ENCODE peak calls at places on chromosome 2, in nine cellular contexts. Q, E, C, A, Y, Z, O, X and U are unnamed samples.

GRCh38 chr2:121479882-121480522 is 50.7 kb upstream of the RNU4ATAC start:
- DNase-seq in Q (no peak), O (no peak), C (peak; percentile 46), E (peak; percentile 27), Z (no peak), Y (peak; percentile 5), X (no peak), A (no peak), U (no peak)

GRCh38 chr2:235611337-235611736 is 117.5 kb downstream of the AGAP1 start:
- DNase-seq in Q (no peak), Y (no peak), X (no peak), A (no peak), Z (no peak), C (no peak), E (no peak), O (no peak), U (no peak)

GRCh38 chr2:173983414-173983871 is 18.3 kb upstream of the SP3 start:
- DNase-seq in Y (no peak), Q (no peak), C (peak; percentile 71), A (no peak), X (no peak), E (no peak), Z (no peak), O (no peak), U (peak; percentile 74)

GRCh38 chr2:144446136-144446535 is 73.8 kb downstream of the ZEB2 start:
- DNase-seq in X (no peak), O (no peak), E (no peak), Y (no peak), A (no peak), Z (no peak), Q (no peak), C (no peak), U (no peak)

GRCh38 chr2:49807689-49808088 is 653.4 kb upstream of the FSHR start:
- DNase-seq in E (no peak), Q (no peak), Y (no peak), C (no peak), X (no peak), O (no peak), A (no peak), Z (no peak), U (peak; percentile 4)

GRCh38 chr2:218898109-218898878 is 17.6 kb downstream of the WNT10A start:
- DNase-seq in Z (peak; percentile 39), Y (peak; percentile 76), C (peak; percentile 12), A (peak; percentile 79), X (peak; percentile 71), E (no peak), Q (no peak), O (peak; percentile 82), U (no peak)

GRCh38 chr2:129902731-129903585 is 76.5 kb upstream of the RAB6C start:
- DNase-seq in X (no peak), Y (no peak), Z (no peak), O (no peak), C (no peak), E (no peak), A (no peak), Q (no peak), U (no peak)

GRCh38 chr2:124970065-124970464 is 945.0 kb downstream of the CNTNAP5 start:
- DNase-seq in X (no peak), O (no peak), C (no peak), Y (no peak), A (no peak), E (no peak), Z (no peak), Q (no peak), U (peak; percentile 94)

GRCh38 chr2:23916727-23917458 is 10.0 kb downstream of the ATAD2B start:
- DNase-seq in X (no peak), O (no peak), Z (no peak), E (no peak), Y (peak; percentile 41), Q (no peak), A (no peak), C (peak; percentile 4), U (no peak)

GRCh38 chr2:241816431-241817121 is 7.6 kb downstream of the NEU4 start:
- DNase-seq in E (no peak), X (no peak), Z (no peak), O (no peak), C (no peak), Q (no peak), Y (no peak), A (no peak), U (no peak)

GRCh38 chr2:23595601-23596251 is 210.7 kb downstream of the KLHL29 start:
- DNase-seq in Y (no peak), X (peak; percentile 67), C (peak; percentile 78), O (peak; percentile 25), Z (no peak), E (peak; percentile 79), A (no peak), Q (no peak), U (peak; percentile 38)

GRCh38 chr2:24886114-24886501 is 33.9 kb downstream of the ADCY3 start:
- DNase-seq in Y (no peak), A (no peak), Q (no peak), Z (no peak), X (no peak), E (no peak), C (no peak), O (no peak), U (no peak)

GRCh38 chr2:238667008-238667407 is 180.9 kb upstream of the TWIST2 start:
- DNase-seq in Y (no peak), X (no peak), Z (no peak), Q (no peak), E (no peak), C (peak; percentile 0), A (no peak), O (no peak), U (no peak)